ENCODE peak calls at places on chromosomes 4 and X, in eight cellular contexts. V, C, H, S, Y, G, N and Z are unnamed samples.

GRCh38 chrX:145041486-145041885 is 205.8 kb upstream of the SPANXN1 start:
- DNase-seq in N (no peak), S (no peak), V (no peak), H (no peak), C (no peak), Y (no peak), G (no peak), Z (no peak)

GRCh38 chr4:123234966-123235365 is 161.6 kb upstream of the SPRY1 start:
- DNase-seq in Y (no peak), N (no peak), H (no peak), G (no peak), C (no peak), V (no peak), S (peak; percentile 48), Z (no peak)

GRCh38 chr4:59537231-59537886 is 1662.8 kb upstream of the ADGRL3 start:
- DNase-seq in Y (no peak), S (peak; percentile 7), N (no peak), G (no peak), C (no peak), H (no peak), V (no peak), Z (no peak)

GRCh38 chrX:42755820-42756219 is 22.1 kb downstream of the PPP1R2C start:
- DNase-seq in V (no peak), N (no peak), H (peak; percentile 31), C (peak; percentile 13), G (no peak), S (peak; percentile 72), Y (peak; percentile 77), Z (peak; percentile 41)

GRCh38 chr4:41963105-41963504 is 18.5 kb upstream of the DCAF4L1 start:
- DNase-seq in V (no peak), C (peak; percentile 10), G (no peak), S (peak; percentile 14), N (no peak), Y (no peak), H (no peak), Z (no peak)

GRCh38 chr4:137651128-137651527 is 118.8 kb upstream of the PCDH18 start:
- DNase-seq in S (peak; percentile 83), V (no peak), G (no peak), H (no peak), C (peak; percentile 74), Y (no peak), N (no peak), Z (no peak)

GRCh38 chr4:107094332-107094731 is 58.2 kb upstream of the DKK2 start:
- DNase-seq in C (peak; percentile 43), S (peak; percentile 40), N (no peak), G (no peak), V (no peak), H (no peak), Y (no peak), Z (no peak)

GRCh38 chr4:55742655-55743191 is 76.9 kb upstream of the EXOC1L start:
- DNase-seq in V (peak; percentile 0), Y (no peak), S (peak; percentile 67), H (no peak), G (no peak), C (peak; percentile 84), N (no peak), Z (no peak)

GRCh38 chrX:39002466-39002865 is 201.2 kb downstream of the MID1IP1 start:
- DNase-seq in S (peak; percentile 20), N (no peak), Y (no peak), V (no peak), C (no peak), H (no peak), G (no peak), Z (no peak)

GRCh38 chr4:8087921-8088495 is 70.6 kb downstream of the ABLIM2 start:
- DNase-seq in C (no peak), H (no peak), G (no peak), V (no peak), Y (no peak), N (no peak), S (no peak), Z (peak; percentile 18)

GRCh38 chr4:3746701-3747581 is 19.2 kb upstream of the ADRA2C start:
- DNase-seq in V (no peak), N (no peak), C (no peak), S (no peak), G (no peak), H (no peak), Y (peak; percentile 91), Z (no peak)
- TF ChIP-seq CTCF in V (no peak), N (no peak), C (no peak), S (no peak), G (no peak), H (no peak), Y (peak; percentile 7), Z (no peak)

GRCh38 chr4:174522183-174523002 is at the start of gene HPGD:
- DNase-seq in N (peak; percentile 78), G (peak; percentile 90), H (no peak), Y (peak; percentile 74), C (no peak), S (peak; percentile 13), V (peak; percentile 94), Z (peak; percentile 74)

GRCh38 chr4:174523003-174523693 is 860 bp upstream of the HPGD start:
- DNase-seq in H (no peak), S (no peak), G (no peak), C (no peak), V (no peak), N (peak; percentile 27), Y (no peak), Z (no peak)

GRCh38 chr4:174524242-174524641 is 2.0 kb upstream of the HPGD start:
- DNase-seq in C (no peak), N (peak; percentile 76), H (no peak), G (peak; percentile 68), S (no peak), Y (no peak), V (no peak), Z (no peak)

GRCh38 chr4:174528226-174528625 is 5.9 kb upstream of the HPGD start:
- DNase-seq in V (no peak), G (no peak), Y (no peak), N (no peak), H (no peak), S (no peak), C (no peak), Z (no peak)

DNA sequence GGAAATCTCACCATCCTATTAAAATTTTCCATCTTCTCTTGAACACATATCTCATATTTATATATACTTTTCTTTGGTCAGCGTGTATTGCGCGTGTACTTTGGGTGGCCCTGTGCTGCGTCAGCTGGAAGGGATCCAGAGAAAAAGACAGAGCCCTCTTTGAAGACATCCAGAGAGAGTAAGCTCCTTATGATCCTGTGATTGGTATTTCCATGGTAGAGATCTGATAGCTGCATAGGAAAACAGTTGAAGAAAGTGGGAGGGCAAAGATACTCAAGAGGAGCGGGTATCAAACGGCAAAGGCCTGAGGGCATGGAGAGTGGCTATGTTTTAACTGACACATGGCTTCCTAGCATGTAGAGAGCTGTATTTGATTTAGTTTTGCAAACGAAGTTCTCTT is 4.4 kb upstream of the HPGD start:
- DNase-seq in S (no peak), V (no peak), Y (no peak), G (no peak), C (no peak), H (no peak), N (no peak), Z (no peak)
- H3K27me3 ChIP-seq in S (peaks cover 7% of the 10 kb centered on the region), V (no peaks in the 10 kb centered on the region), Y (no peaks in the 10 kb centered on the region), G (no peaks in the 10 kb centered on the region), C (no peaks in the 10 kb centered on the region), H (peaks cover 8% of the 10 kb centered on the region), N (no peaks in the 10 kb centered on the region), Z (no peaks in the 10 kb centered on the region)

GRCh38 chrX:105700316-105700715 is 122.0 kb upstream of the NRK start:
- DNase-seq in C (no peak), S (no peak), V (no peak), Y (no peak), G (no peak), N (no peak), H (no peak), Z (no peak)

GRCh38 chrX:105703876-105704275 is 118.5 kb upstream of the NRK start:
- DNase-seq in V (no peak), C (no peak), N (no peak), H (no peak), Y (no peak), G (no peak), S (no peak), Z (no peak)

GRCh38 chrX:105698386-105698785 is 124.0 kb upstream of the NRK start:
- DNase-seq in N (no peak), C (peak; percentile 9), Y (no peak), V (no peak), G (no peak), S (no peak), H (no peak), Z (no peak)

GRCh38 chrX:105706041-105706440 is 116.3 kb upstream of the NRK start:
- DNase-seq in G (no peak), N (no peak), V (no peak), C (no peak), H (no peak), Y (no peak), S (no peak), Z (no peak)

DNA sequence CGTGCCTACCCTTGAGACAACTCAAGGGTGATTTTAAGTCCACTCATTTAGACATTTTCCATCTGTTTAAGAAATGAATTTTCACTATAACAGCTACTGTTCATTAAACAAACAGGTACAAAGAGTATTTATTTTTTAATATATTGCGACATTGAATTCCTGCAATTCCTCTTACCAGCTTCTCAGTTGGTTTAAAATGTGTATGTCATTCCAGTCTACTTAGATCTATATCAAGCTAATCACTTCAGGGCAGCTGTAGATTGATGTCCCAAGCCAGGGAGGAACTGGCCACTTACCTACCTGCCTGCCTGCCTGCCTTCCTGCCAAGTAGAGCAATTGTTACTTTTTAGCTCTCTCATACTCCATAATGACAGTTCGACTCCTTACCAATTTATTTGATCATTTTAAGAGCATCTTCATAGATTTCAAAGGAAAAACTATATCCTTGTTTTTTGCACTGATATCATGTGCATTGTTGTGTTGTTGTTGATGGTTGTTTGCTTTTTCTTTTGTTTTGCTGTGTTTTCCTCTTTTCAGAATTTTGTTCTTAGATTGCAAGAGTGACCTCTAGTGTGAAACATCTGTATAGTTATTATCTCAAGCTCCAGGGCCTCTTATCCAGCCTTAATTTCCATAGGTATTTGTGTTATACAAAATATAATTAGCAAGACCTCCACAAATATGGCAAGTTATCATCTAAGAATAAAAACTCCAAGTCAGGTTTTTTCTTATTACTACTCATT is 120.9 kb upstream of the NRK start:
- DNase-seq in H (no peak), N (no peak), V (no peak), G (no peak), C (no peak), S (peak; percentile 2), Y (no peak), Z (no peak)
- TF ChIP-seq CTCF in H (peak; percentile 13), N (no peak), V (no peak), G (no peak), C (peak; percentile 1), S (peak; percentile 30), Y (no peak), Z (peak; percentile 37)

DNA sequence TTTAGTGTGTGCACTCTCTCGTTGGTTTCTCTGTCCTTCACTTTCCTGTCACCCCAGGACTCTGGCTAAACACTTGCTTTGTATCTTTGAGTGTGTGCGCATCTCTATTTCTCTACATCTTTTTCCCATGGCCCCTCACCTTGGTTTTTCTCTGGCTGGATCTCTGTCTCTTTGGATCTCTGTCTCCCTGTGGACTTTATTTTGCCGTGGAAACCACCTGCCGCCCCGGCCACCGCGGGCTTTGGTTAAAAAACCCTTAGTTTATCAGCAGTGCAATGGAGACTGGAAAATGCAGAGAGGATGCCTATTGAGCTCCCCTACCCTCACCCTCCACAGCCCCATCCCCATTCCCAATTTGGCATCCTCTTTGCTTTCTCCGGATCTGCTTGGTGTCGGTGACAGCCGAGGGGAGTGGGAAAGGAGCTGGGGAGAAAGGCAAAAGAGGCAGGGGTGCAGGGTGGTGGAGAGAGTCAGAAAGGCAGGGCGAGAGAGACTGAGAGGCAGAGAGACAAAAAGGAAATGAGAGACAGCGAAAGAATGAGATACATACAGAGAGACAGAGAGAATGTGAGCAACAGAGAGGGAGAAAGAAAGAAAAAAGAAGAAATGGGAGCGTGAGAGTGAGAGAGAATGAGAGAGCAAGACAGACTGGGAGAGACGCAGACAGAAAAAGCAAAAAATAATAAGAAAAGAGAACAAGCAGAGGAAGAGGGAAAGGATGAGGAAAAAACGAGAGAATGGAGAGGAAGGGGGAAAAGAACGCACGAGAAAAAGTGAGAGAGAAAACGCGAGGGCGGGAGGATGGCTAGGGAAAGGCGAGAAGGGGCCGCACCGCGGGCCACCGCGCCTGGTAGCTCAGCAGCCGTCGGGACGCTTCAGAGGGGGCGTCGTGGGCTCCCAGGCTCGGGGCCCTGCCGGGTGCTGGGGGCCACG is 688 bp downstream of the GPR101 start:
- DNase-seq in Y (no peak), G (no peak), N (no peak), S (no peak), V (no peak), C (no peak), H (no peak), Z (no peak)
- H3K27me3 ChIP-seq in Y (no peaks in the 10 kb centered on the region), G (no peaks in the 10 kb centered on the region), N (peaks cover 30% of the 10 kb centered on the region), S (peaks cover 22% of the 10 kb centered on the region), V (no peaks in the 10 kb centered on the region), C (peaks cover 16% of the 10 kb centered on the region), H (peaks cover 14% of the 10 kb centered on the region), Z (peaks cover 80% of the 10 kb centered on the region)